ENCODE peak calls at places on chromosome 15, in eight cellular contexts. F is T-helper 1 cell, J is uterus, W is mammary epithelial cell, V is hippocampal formation, Z is ovary, E is AG08395, B is GM23338. L is an unnamed sample.

GRCh38 chr15:46577767-46578166 is 942.9 kb downstream of the SQOR start:
- DNase-seq in F (no peak), J (no peak), W (no peak), V (no peak), Z (no peak), E (no peak), B (no peak), L (no peak)

GRCh38 chr15:83250766-83251165 is 33.7 kb downstream of the BNC1 start:
- DNase-seq in F (no peak), J (no peak), W (peak), V (no peak), Z (no peak), E (no peak), B (no peak), L (no peak)

GRCh38 chr15:63474810-63475316 is 29.5 kb upstream of the USP3 start:
- DNase-seq in F (no peak), J (no peak), W (peak), V (no peak), Z (no peak), E (no peak), B (no peak), L (no peak)

GRCh38 chr15:98599911-98600685 is 48.2 kb upstream of the IGF1R start:
- DNase-seq in F (no peak), J (peak), W (peak), V (no peak), Z (peak), E (peak), B (peak), L (no peak)

GRCh38 chr15:69357773-69358765 is 56.1 kb upstream of the KIF23 start:
- DNase-seq in F (no peak), J (no peak), W (no peak), V (no peak), Z (peak), E (no peak), B (peak), L (no peak)

GRCh38 chr15:41730543-41730942 is 43.7 kb upstream of the MAPKBP1 start:
- DNase-seq in F (no peak), J (no peak), W (no peak), V (no peak), Z (no peak), E (no peak), B (no peak), L (peak)

GRCh38 chr15:75170711-75171341 is 30.9 kb upstream of the C15orf39 start:
- DNase-seq in F (no peak), J (no peak), W (peak), V (no peak), Z (no peak), E (no peak), B (no peak), L (no peak)

GRCh38 chr15:73632670-73633058 is 525 bp downstream of the NPTN start:
- DNase-seq in F (no peak), J (no peak), W (no peak), V (no peak), Z (no peak), E (no peak), B (peak), L (no peak)

GRCh38 chr15:54410481-54410880 is 432.2 kb downstream of the UNC13C start:
- DNase-seq in F (no peak), J (no peak), W (no peak), V (no peak), Z (no peak), E (no peak), B (no peak), L (no peak)

L was measured in A673.